ENCODE peak calls at places on chromosomes 4 and X, in four cellular contexts. V is gastrocnemius medialis, D is mesenchymal stem cell, U is tibial nerve. E is an unnamed sample.

GRCh38 chr4:6991771-6992557 is 51.2 kb upstream of the TADA2B start:
- DNase-seq in V (no peak), D (peak; percentile 83), U (no peak), E (no peak)

GRCh38 chr4:149465941-149466340 is 349.7 kb downstream of the IQCM start:
- DNase-seq in V (no peak), D (no peak), U (no peak), E (no peak)

GRCh38 chrX:53321216-53321942 is 40.0 kb upstream of the IQSEC2 start:
- DNase-seq in V (no peak), D (no peak), U (no peak), E (no peak)

GRCh38 chrX:150967786-150968185 is 15.3 kb upstream of the HMGB3 start:
- DNase-seq in V (no peak), D (no peak), U (no peak), E (no peak)

GRCh38 chrX:74535211-74535621 is 79.2 kb downstream of the RLIM start:
- DNase-seq in V (no peak), D (peak; percentile 62), U (no peak), E (no peak)

GRCh38 chr4:89835413-89835812 is 1.5 kb downstream of the SNCA start:
- DNase-seq in V (no peak), D (no peak), U (no peak), E (no peak)

GRCh38 chrX:72305286-72306084 is at the start of gene CITED1:
- DNase-seq in V (no peak), D (peak; percentile 18), U (no peak), E (no peak)

GRCh38 chr4:144948009-144948408 is 150.0 kb downstream of the ANAPC10 start:
- DNase-seq in V (no peak), D (no peak), U (no peak), E (no peak)

GRCh38 chrX:22652596-22652995 is 347.2 kb upstream of the DDX53 start:
- DNase-seq in V (peak; percentile 22), D (peak; percentile 30), U (no peak), E (no peak)

GRCh38 chr4:176150283-176150682 is 45.1 kb downstream of the SPATA4 start:
- DNase-seq in V (no peak), D (peak; percentile 32), U (no peak), E (no peak)

GRCh38 chr4:124105212-124105611 is 607.3 kb downstream of the ANKRD50 start:
- DNase-seq in V (no peak), D (peak; percentile 85), U (no peak), E (no peak)

GRCh38 chr4:120071192-120071795 is 4.6 kb upstream of the MAD2L1 start:
- DNase-seq in V (no peak), D (peak; percentile 71), U (no peak), E (no peak)

GRCh38 chr4:110620352-110621327 is 2.2 kb downstream of the PITX2 start:
- DNase-seq in V (peak; percentile 86), D (peak; percentile 88), U (no peak), E (no peak)

GRCh38 chr4:10584042-10584441 is 100.5 kb downstream of the CLNK start:
- DNase-seq in V (no peak), D (peak; percentile 92), U (no peak), E (no peak)

DNA sequence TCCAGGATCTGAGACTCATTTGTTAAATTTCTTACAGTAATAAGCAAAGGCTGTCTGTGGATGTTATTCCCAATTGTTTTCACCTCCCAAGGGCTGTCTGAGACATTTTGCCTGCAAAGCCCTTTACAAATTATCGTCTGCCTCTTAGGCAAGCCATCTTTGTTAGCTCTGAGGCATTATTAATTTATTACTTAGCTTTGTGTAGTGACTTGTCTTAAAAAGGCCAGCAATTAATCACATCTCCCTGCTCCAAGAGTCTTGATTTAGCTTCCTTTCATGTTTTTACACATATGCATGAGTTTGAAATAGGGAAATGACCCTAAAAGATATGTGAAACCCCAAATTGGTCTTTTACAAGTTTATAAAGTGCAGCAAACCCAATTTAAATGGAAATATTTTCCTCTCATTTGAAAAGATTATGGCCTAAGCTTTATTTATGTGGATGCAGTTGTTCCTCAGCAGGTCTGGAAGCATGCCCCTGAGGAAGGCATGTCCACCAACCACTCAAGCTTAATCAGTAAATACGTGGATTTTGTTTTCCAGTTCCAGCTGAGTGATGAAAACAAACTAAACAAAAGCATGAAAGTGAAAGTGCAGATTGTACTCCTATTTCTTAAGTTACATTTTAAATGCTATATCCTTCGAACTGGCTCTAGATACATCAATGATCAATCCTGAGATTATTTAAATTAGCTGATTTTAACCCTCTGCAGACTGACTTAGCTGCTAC is 173.6 kb upstream of the LNX1 start:
- DNase-seq in V (no peak), D (peak; percentile 45), U (no peak), E (no peak)
- H3K4me1 ChIP-seq in V (no peaks in the 10 kb centered on the region), D (peaks cover 7% of the 10 kb centered on the region), U (no peaks in the 10 kb centered on the region), E (no peaks in the 10 kb centered on the region)

GRCh38 chr4:174305961-174306360 is 22.2 kb downstream of the CEP44 start:
- DNase-seq in V (no peak), D (no peak), U (no peak), E (no peak)
- H3K36me3 ChIP-seq in V (peaks cover 52% of the 10 kb centered on the region), D (no peaks in the 10 kb centered on the region), U (no peaks in the 10 kb centered on the region), E (peaks cover 8% of the 10 kb centered on the region)

DNA sequence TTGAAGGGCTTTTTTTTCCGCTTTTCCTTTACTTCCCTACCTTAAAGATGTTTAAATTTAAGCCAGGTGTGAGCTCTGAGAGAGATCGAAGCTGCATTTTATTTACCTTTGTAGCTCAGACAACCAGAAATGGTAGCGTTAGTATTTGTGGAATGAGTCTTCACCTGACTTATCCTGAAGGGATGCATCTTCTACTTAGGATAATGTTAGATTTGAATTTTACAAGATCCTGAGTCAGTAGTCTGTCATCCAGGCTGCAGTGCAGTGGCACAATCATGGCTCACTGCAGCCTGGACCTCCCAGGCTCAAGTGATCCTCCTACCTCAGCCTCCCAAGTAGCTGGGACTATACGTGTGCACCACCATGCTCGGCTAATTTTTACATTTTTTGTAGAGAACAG is 26.2 kb downstream of the TMSB4X start:
- DNase-seq in V (no peak), D (no peak), U (no peak), E (no peak)
- H3K4me1 ChIP-seq in V (no peaks in the 10 kb centered on the region), D (no peaks in the 10 kb centered on the region), U (peaks cover 7% of the 10 kb centered on the region), E (peaks cover 75% of the 10 kb centered on the region)

DNA sequence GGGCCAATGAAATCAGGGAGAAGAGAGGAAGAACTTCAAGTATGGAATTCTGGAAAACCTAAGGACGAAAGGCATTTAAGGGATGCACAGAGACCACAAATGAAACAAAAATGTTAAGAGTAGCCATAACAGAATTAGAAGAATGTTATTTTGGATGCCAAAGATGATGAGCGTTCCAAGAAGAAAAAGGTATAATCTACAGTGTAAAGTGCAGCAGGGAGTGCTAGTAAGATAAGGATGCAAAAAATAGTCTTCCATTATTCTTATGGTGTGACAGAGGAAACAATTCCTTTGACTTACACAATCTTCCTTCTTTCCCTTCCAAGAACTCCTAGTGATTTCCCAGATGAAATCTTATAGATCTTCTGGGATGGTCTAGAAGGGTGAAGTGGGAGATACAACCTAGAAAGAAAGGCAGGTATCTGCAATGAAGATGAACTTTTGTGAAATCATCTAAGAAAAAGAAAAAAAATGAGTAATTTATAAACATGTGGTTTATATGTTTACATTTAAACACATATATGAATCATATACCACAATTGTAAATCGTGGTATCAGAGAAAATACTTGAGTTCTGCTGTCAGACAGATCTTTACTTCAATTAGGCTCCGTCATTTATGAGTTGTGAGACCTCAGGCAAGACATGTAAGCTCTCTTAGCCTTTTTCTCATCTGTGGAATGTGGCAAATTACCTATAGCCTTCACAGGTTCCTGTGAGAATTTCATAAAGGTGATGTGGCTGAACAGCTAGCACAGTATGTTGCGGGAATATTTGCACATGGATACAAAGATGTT is 8.1 kb downstream of the MORF4L2 start:
- DNase-seq in V (no peak), D (peak; percentile 53), U (no peak), E (no peak)
- H3K36me3 ChIP-seq in V (peaks cover 28% of the 10 kb centered on the region), D (peaks cover 10% of the 10 kb centered on the region), U (no peaks in the 10 kb centered on the region), E (peaks cover 13% of the 10 kb centered on the region)

E was measured in CD8-positive, alpha-beta T cell.